ENCODE peak calls at places on chromosome 5, in five cellular contexts. M is stimulated activated CD8-positive, alpha-beta memory T cell treated with anti-CD3 and anti-CD28 coated beads, Interleukin-7, amount 100 ng/mL, for 1 hour; U is transverse colon; X is ELR; G is activated CD8-positive, alpha-beta memory T cell treated with anti-CD3 and anti-CD28 coated beads for 1 hour. K is an unnamed sample.

GRCh38 chr5:58937031-58937681 is 354.3 kb downstream of the RAB3C start:
- DNase-seq in M (no peak), U (no peak), X (no peak), G (no peak), K (no peak)

GRCh38 chr5:137954131-137954879 is 65.0 kb downstream of the PKD2L2 start:
- DNase-seq in M (no peak), U (peak), X (peak), G (no peak), K (no peak)

GRCh38 chr5:144370273-144370672 is 199.6 kb downstream of the KCTD16 start:
- DNase-seq in M (no peak), U (no peak), X (no peak), G (no peak), K (no peak)

GRCh38 chr5:39164016-39164415 is 55.3 kb downstream of the FYB1 start:
- DNase-seq in M (no peak), U (no peak), X (no peak), G (no peak), K (no peak)

GRCh38 chr5:73968729-73969128 is 342.7 kb downstream of the ARHGEF28 start:
- DNase-seq in M (no peak), U (no peak), X (no peak), G (no peak), K (no peak)

GRCh38 chr5:180093651-180094382 is 22.3 kb upstream of the RNF130 start:
- DNase-seq in M (no peak), U (no peak), X (no peak), G (no peak), K (no peak)

GRCh38 chr5:65742565-65743231 is 20.7 kb downstream of the NLN start:
- DNase-seq in M (no peak), U (no peak), X (peak), G (no peak), K (no peak)

GRCh38 chr5:62212648-62213047 is 93.4 kb upstream of the KIF2A start:
- DNase-seq in M (no peak), U (no peak), X (no peak), G (no peak), K (no peak)

GRCh38 chr5:181246276-181247050 is 2.8 kb upstream of the RACK1 start:
- DNase-seq in M (peak), U (peak), X (peak), G (peak), K (no peak)

GRCh38 chr5:26568316-26568715 is 470.1 kb downstream of the CDH9 start:
- DNase-seq in M (no peak), U (no peak), X (no peak), G (no peak), K (no peak)

GRCh38 chr5:177609076-177610059 is 9.4 kb downstream of the B4GALT7 start:
- DNase-seq in M (no peak), U (no peak), X (no peak), G (no peak), K (no peak)

GRCh38 chr5:19988447-19988846 is 447 bp upstream of the CDH18 start:
- DNase-seq in M (no peak), U (no peak), X (peak), G (no peak), K (no peak)

GRCh38 chr5:39446231-39446630 is 21.5 kb upstream of the DAB2 start:
- DNase-seq in M (no peak), U (no peak), X (peak), G (no peak), K (no peak)

GRCh38 chr5:7927466-7928375 is 58.8 kb downstream of the MTRR start:
- DNase-seq in M (no peak), U (peak), X (peak), G (no peak), K (no peak)

GRCh38 chr5:10800852-10801251 is 39.8 kb upstream of the DAP start:
- DNase-seq in M (no peak), U (no peak), X (no peak), G (no peak), K (no peak)

GRCh38 chr5:115439042-115439441 is 105.5 kb downstream of the FEM1C start:
- DNase-seq in M (no peak), U (no peak), X (peak), G (no peak), K (no peak)

GRCh38 chr5:90691533-90691932 is 132.9 kb downstream of the ADGRV1 start:
- DNase-seq in M (no peak), U (no peak), X (no peak), G (no peak), K (no peak)

GRCh38 chr5:77679791-77680190 is 41.3 kb upstream of the OTP start:
- DNase-seq in M (no peak), U (no peak), X (peak), G (no peak), K (no peak)

GRCh38 chr5:72448368-72448767 is 58.8 kb downstream of the ZNF366 start:
- DNase-seq in M (no peak), U (no peak), X (no peak), G (no peak), K (no peak)

GRCh38 chr5:75202935-75203334 is 33.7 kb downstream of the ANKRD31 start:
- DNase-seq in M (no peak), U (no peak), X (no peak), G (no peak), K (no peak)

GRCh38 chr5:352639-353598 is 31.4 kb downstream of the AHRR start:
- DNase-seq in M (no peak), U (no peak), X (no peak), G (no peak), K (no peak)

GRCh38 chr5:151678146-151678545 is 8.6 kb downstream of the SPARC start:
- DNase-seq in M (no peak), U (no peak), X (peak), G (no peak), K (no peak)

GRCh38 chr5:121976979-121977378 is 15.2 kb downstream of the SRFBP1 start:
- DNase-seq in M (no peak), U (no peak), X (peak), G (no peak), K (no peak)

GRCh38 chr5:135233477-135233876 is 165.6 kb downstream of the MACROH2A1 start:
- DNase-seq in M (no peak), U (no peak), X (no peak), G (no peak), K (no peak)

GRCh38 chr5:154677921-154678320 is 77.3 kb upstream of the LARP1 start:
- DNase-seq in M (no peak), U (no peak), X (no peak), G (no peak), K (no peak)

GRCh38 chr5:52825826-52826225 is 38.1 kb downstream of the ITGA1 start:
- DNase-seq in M (no peak), U (no peak), X (no peak), G (no peak), K (no peak)